ENCODE peak calls at places on chromosomes 6 and 20, in eight cellular contexts. U, F, W, Z, N, S, L and J are unnamed samples.

GRCh38 chr6:135905604-135906300 is 54.3 kb downstream of the PDE7B start:
- DNase-seq in U (no peak), F (no peak), W (no peak), Z (no peak), N (no peak), S (no peak), L (no peak), J (no peak)

GRCh38 chr6:2714359-2714895 is 36.3 kb downstream of the MYLK4 start:
- DNase-seq in U (no peak), F (no peak), W (peak; percentile 80), Z (no peak), N (no peak), S (no peak), L (no peak), J (no peak)

GRCh38 chr6:79040083-79040482 is 38.0 kb downstream of the PHIP start:
- DNase-seq in U (no peak), F (no peak), W (no peak), Z (no peak), N (no peak), S (no peak), L (no peak), J (no peak)

GRCh38 chr6:137043710-137044365 is 927 bp downstream of the IL20RA start:
- DNase-seq in U (no peak), F (no peak), W (peak; percentile 39), Z (no peak), N (no peak), S (no peak), L (no peak), J (no peak)

GRCh38 chr20:21324126-21324525 is 21.0 kb downstream of the XRN2 start:
- DNase-seq in U (no peak), F (no peak), W (no peak), Z (no peak), N (no peak), S (no peak), L (no peak), J (no peak)

GRCh38 chr6:162056745-162057144 is 670.8 kb downstream of the PRKN start:
- DNase-seq in U (no peak), F (peak; percentile 51), W (no peak), Z (peak; percentile 33), N (no peak), S (no peak), L (no peak), J (no peak)

GRCh38 chr6:130505808-130506207 is 140.0 kb downstream of the TMEM200A start:
- DNase-seq in U (no peak), F (no peak), W (no peak), Z (no peak), N (no peak), S (no peak), L (no peak), J (no peak)

GRCh38 chr6:84762220-84762940 is 2.0 kb downstream of the TBX18 start:
- DNase-seq in U (no peak), F (no peak), W (peak; percentile 74), Z (no peak), N (peak; percentile 48), S (peak; percentile 64), L (no peak), J (no peak)

GRCh38 chr20:16613954-16614353 is 40.7 kb upstream of the KIF16B start:
- DNase-seq in U (no peak), F (no peak), W (no peak), Z (no peak), N (no peak), S (no peak), L (no peak), J (no peak)

GRCh38 chr6:27503436-27504030 is 30.6 kb upstream of the ZNF184 start:
- DNase-seq in U (peak; percentile 72), F (peak; percentile 82), W (peak; percentile 83), Z (no peak), N (peak; percentile 47), S (peak; percentile 58), L (peak; percentile 73), J (peak; percentile 86)

GRCh38 chr6:136955123-136955522 is 33.0 kb downstream of the SLC35D3 start:
- DNase-seq in U (no peak), F (no peak), W (no peak), Z (no peak), N (no peak), S (no peak), L (no peak), J (no peak)

GRCh38 chr6:159983641-159984080 is 14.8 kb downstream of the IGF2R start:
- DNase-seq in U (no peak), F (no peak), W (no peak), Z (no peak), N (no peak), S (no peak), L (no peak), J (no peak)

GRCh38 chr20:2108987-2109386 is 7.4 kb downstream of the STK35 start:
- DNase-seq in U (peak; percentile 7), F (peak; percentile 33), W (no peak), Z (no peak), N (no peak), S (no peak), L (no peak), J (no peak)

GRCh38 chr6:33779305-33779704 is 9.6 kb downstream of the LEMD2 start:
- DNase-seq in U (no peak), F (no peak), W (no peak), Z (no peak), N (peak; percentile 60), S (peak; percentile 45), L (no peak), J (no peak)

GRCh38 chr6:28353356-28353755 is 3.6 kb downstream of the ZKSCAN3 start:
- DNase-seq in U (no peak), F (no peak), W (no peak), Z (no peak), N (no peak), S (peak; percentile 36), L (no peak), J (no peak)

GRCh38 chr6:80022803-80023202 is 18.4 kb downstream of the TTK start:
- DNase-seq in U (no peak), F (no peak), W (peak; percentile 65), Z (no peak), N (no peak), S (no peak), L (no peak), J (no peak)

GRCh38 chr6:157116420-157116819 is 206.9 kb downstream of the TMEM242 start:
- DNase-seq in U (no peak), F (no peak), W (no peak), Z (no peak), N (peak; percentile 51), S (no peak), L (no peak), J (no peak)

GRCh38 chr20:37202267-37202943 is 23.1 kb upstream of the MROH8 start:
- DNase-seq in U (peak; percentile 35), F (peak; percentile 81), W (peak; percentile 65), Z (peak; percentile 10), N (peak; percentile 66), S (peak; percentile 53), L (no peak), J (no peak)

GRCh38 chr6:72132851-72133250 is 246.5 kb downstream of the RIMS1 start:
- DNase-seq in U (no peak), F (no peak), W (no peak), Z (no peak), N (peak; percentile 23), S (no peak), L (no peak), J (no peak)
- TF ChIP-seq POLR2AphosphoS5 in U (no peak), F (no peak), W (no peak), Z (no peak), N (no peak), S (no peak), L (no peak), J (no peak)

DNA sequence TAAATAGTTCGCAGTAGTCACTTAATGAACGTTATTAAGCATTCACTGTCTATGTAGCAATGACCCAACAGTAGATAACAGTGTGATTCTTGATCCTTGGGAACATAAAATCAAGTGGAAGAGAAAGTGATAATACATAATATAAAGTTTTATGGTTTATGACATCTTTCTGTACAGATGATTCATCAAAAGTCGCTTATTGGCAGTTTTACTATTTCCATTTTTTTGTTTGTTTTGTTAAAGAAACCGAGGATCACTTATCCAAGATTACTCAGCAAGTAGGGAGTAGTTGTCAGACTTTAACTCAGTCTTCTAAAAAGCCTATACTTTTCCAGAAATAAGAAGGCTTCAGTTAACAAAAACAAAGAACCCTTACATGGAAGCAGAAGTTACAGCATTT is 260.8 kb downstream of the ZFAND3 start:
- DNase-seq in U (no peak), F (no peak), W (peak; percentile 36), Z (no peak), N (no peak), S (no peak), L (no peak), J (no peak)
- H3K9ac ChIP-seq in U (no peak overlapping the region), F (no peak overlapping the region), W (no peak overlapping the region), Z (no peak overlapping the region), N (no peak overlapping the region), S (no peak overlapping the region), L (no peak overlapping the region), J (no peak overlapping the region)

DNA sequence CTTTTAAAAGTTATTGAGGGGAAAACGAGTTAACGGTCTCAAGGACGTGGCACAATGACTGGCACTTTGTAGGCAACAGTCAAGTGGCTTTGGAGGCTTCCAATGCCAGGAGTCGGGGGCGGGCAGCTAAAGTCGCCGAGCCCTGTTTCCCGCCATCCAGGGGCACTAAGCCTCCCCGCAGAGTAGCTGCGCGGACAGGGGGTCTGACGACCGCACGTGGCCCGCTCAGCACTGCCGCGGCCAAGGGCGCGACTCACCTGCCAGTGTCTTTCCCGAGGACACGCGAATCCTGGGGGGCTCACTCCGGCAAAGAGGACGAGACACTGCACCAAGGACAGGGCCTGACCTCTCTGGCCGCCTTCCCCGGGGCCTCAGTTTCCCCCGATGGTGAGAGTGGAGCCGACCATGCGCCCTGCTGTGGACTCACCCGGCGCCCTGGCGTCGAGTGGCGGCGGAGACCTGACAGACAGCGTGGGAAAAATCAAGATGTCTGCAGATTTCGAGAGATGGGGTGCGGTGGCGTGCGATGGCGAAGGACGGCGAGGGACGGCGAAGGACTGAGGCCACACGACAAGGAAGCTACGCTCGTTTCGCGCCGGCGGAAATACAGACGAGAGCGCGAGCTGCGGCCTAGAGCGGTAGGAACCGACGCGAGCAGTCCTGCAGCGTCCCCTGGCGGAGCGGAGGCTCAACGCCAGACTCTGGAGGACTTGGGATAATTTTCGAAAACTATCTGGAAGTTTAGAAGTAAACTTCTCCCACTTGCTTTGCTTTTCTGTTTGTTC is at the start of gene SNHG17:
- DNase-seq in U (peak; percentile 87), F (peak; percentile 95), W (peak; percentile 89), Z (peak; percentile 84), N (peak; percentile 88), S (peak; percentile 84), L (peak; percentile 60), J (peak; percentile 76)
- TF ChIP-seq POLR2AphosphoS5 in U (peak; percentile 97), F (peak; percentile 100), W (peak; percentile 98), Z (peak; percentile 100), N (peak; percentile 99), S (peak; percentile 98), L (peak; percentile 99), J (peak; percentile 100)

DNA sequence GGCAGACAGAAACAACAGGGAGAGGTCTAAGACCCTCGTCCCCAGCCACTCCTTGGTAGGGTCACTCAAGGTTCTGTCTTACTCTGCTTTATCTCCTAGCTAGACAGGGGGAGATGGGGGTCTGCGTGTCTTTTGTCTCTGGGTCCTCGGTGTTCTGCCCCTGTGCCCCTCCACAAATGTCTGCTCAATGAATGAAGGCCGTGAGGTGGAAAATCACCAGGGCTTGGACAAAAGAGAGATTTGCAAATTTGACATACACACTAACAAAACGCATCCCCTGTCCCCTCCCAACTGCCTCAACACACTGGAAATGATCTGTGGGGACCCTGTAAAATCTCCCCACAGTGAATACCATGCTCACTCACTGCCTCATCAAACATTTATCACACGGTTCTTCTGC is 13.2 kb upstream of the VAPB start:
- DNase-seq in U (no peak), F (no peak), W (no peak), Z (no peak), N (no peak), S (no peak), L (no peak), J (no peak)
- H3K9ac ChIP-seq in U (no peak overlapping the region), F (no peak overlapping the region), W (no peak overlapping the region), Z (peak overlapping the region; percentile 29), N (no peak overlapping the region), S (no peak overlapping the region), L (no peak overlapping the region), J (no peak overlapping the region)